ENCODE peak calls at places on chromosome 20, in four cellular contexts. One of them, this sample, is unnamed.
A peak's percentile ranks its signal among the peaks of the same experiment; 100 is the strongest.

GRCh38 chr20:53187402-53187801 is 215.2 kb downstream of the TSHZ2 start:
- DNase-seq in cardiac muscle cell: no peak
- DNase-seq in heart right ventricle: no peak
- DNase-seq in ovary: no peak
- DNase-seq in this sample: no peak

GRCh38 chr20:62156592-62157386 is 13.2 kb downstream of the SS18L1 start:
- DNase-seq in cardiac muscle cell: peak; percentile 80
- DNase-seq in heart right ventricle: peak; percentile 59
- DNase-seq in ovary: peak; percentile 76
- DNase-seq in this sample: peak; percentile 93

GRCh38 chr20:29741894-29742698 is 1515.4 kb upstream of the DEFB115 start:
- DNase-seq in cardiac muscle cell: no peak
- DNase-seq in heart right ventricle: no peak
- DNase-seq in ovary: no peak
- DNase-seq in this sample: no peak

GRCh38 chr20:7038029-7038428 is 270.5 kb downstream of the BMP2 start:
- DNase-seq in cardiac muscle cell: no peak
- DNase-seq in heart right ventricle: no peak
- DNase-seq in ovary: no peak
- DNase-seq in this sample: no peak

GRCh38 chr20:36541227-36542018 is at the start of gene MYL9:
- DNase-seq in cardiac muscle cell: peak; percentile 96
- DNase-seq in heart right ventricle: peak; percentile 94
- DNase-seq in ovary: peak; percentile 97
- DNase-seq in this sample: no peak

GRCh38 chr20:41364236-41364855 is 2.3 kb downstream of the EMILIN3 start:
- DNase-seq in cardiac muscle cell: no peak
- DNase-seq in heart right ventricle: no peak
- DNase-seq in ovary: no peak
- DNase-seq in this sample: no peak

GRCh38 chr20:19129976-19130612 is 82.3 kb upstream of the SLC24A3 start:
- DNase-seq in cardiac muscle cell: no peak
- DNase-seq in heart right ventricle: no peak
- DNase-seq in ovary: no peak
- DNase-seq in this sample: no peak

GRCh38 chr20:46717818-46718541 is 8.5 kb downstream of the SLC2A10 start:
- DNase-seq in cardiac muscle cell: no peak
- DNase-seq in heart right ventricle: no peak
- DNase-seq in ovary: no peak
- DNase-seq in this sample: no peak

GRCh38 chr20:62297449-62298227 is 5.2 kb upstream of the ADRM1 start:
- DNase-seq in cardiac muscle cell: no peak
- DNase-seq in heart right ventricle: no peak
- DNase-seq in ovary: no peak
- DNase-seq in this sample: no peak

GRCh38 chr20:2475850-2476741 is 5.5 kb upstream of the SNRPB start:
- DNase-seq in cardiac muscle cell: no peak
- DNase-seq in heart right ventricle: no peak
- DNase-seq in ovary: no peak
- DNase-seq in this sample: no peak

GRCh38 chr20:21322083-21322710 is 19.1 kb downstream of the XRN2 start:
- DNase-seq in cardiac muscle cell: no peak
- DNase-seq in heart right ventricle: no peak
- DNase-seq in ovary: no peak
- DNase-seq in this sample: no peak

GRCh38 chr20:44422083-44422482 is 53.6 kb upstream of the TTPAL start:
- DNase-seq in cardiac muscle cell: no peak
- DNase-seq in heart right ventricle: no peak
- DNase-seq in ovary: peak; percentile 23
- DNase-seq in this sample: no peak

GRCh38 chr20:57693670-57694329 is 16.0 kb downstream of the PMEPA1 start:
- DNase-seq in cardiac muscle cell: no peak
- DNase-seq in heart right ventricle: no peak
- DNase-seq in ovary: no peak
- DNase-seq in this sample: no peak

GRCh38 chr20:36330091-36330490 is 24.0 kb downstream of the DLGAP4 start:
- DNase-seq in cardiac muscle cell: no peak
- DNase-seq in heart right ventricle: no peak
- DNase-seq in ovary: no peak
- DNase-seq in this sample: no peak

GRCh38 chr20:3168079-3168828 is 5.1 kb downstream of the LZTS3 start:
- DNase-seq in cardiac muscle cell: peak; percentile 64
- DNase-seq in heart right ventricle: no peak
- DNase-seq in ovary: no peak
- DNase-seq in this sample: no peak

GRCh38 chr20:34771680-34772081 is 53.8 kb downstream of the NCOA6 start:
- DNase-seq in cardiac muscle cell: peak; percentile 12
- DNase-seq in heart right ventricle: no peak
- DNase-seq in ovary: no peak
- DNase-seq in this sample: no peak

GRCh38 chr20:38298768-38299288 is 5.1 kb upstream of the BPI start:
- DNase-seq in cardiac muscle cell: no peak
- DNase-seq in heart right ventricle: peak; percentile 79
- DNase-seq in ovary: peak; percentile 92
- DNase-seq in this sample: no peak

GRCh38 chr20:2814587-2815051 is at the start of gene C20orf141:
- DNase-seq in cardiac muscle cell: no peak
- DNase-seq in heart right ventricle: no peak
- DNase-seq in ovary: peak; percentile 58
- DNase-seq in this sample: peak; percentile 91

GRCh38 chr20:59731371-59731770 is 127.0 kb downstream of the PHACTR3 start:
- DNase-seq in cardiac muscle cell: no peak
- DNase-seq in heart right ventricle: no peak
- DNase-seq in ovary: no peak
- DNase-seq in this sample: no peak

GRCh38 chr20:19934792-19935491 is 82.2 kb upstream of the NAA20 start:
- DNase-seq in cardiac muscle cell: no peak
- DNase-seq in heart right ventricle: peak; percentile 86
- DNase-seq in ovary: no peak
- DNase-seq in this sample: no peak

GRCh38 chr20:10978713-10979112 is 304.9 kb upstream of the JAG1 start:
- DNase-seq in cardiac muscle cell: no peak
- DNase-seq in heart right ventricle: no peak
- DNase-seq in ovary: no peak
- DNase-seq in this sample: no peak

GRCh38 chr20:57065646-57066045 is 200.8 kb downstream of the BMP7 start:
- DNase-seq in cardiac muscle cell: no peak
- DNase-seq in heart right ventricle: no peak
- DNase-seq in ovary: no peak
- DNase-seq in this sample: no peak

GRCh38 chr20:59207742-59208357 is 44.2 kb downstream of the ZNF831 start:
- DNase-seq in cardiac muscle cell: peak; percentile 71
- DNase-seq in heart right ventricle: peak; percentile 61
- DNase-seq in ovary: no peak
- DNase-seq in this sample: peak; percentile 89

GRCh38 chr20:34322267-34323105 is 19.3 kb upstream of the AHCY start:
- DNase-seq in cardiac muscle cell: no peak
- DNase-seq in heart right ventricle: no peak
- DNase-seq in ovary: no peak
- DNase-seq in this sample: no peak

GRCh38 chr20:15604406-15604805 is 968.8 kb downstream of the KIF16B start:
- DNase-seq in cardiac muscle cell: no peak
- DNase-seq in heart right ventricle: no peak
- DNase-seq in ovary: no peak
- DNase-seq in this sample: no peak

GRCh38 chr20:1622450-1622849 is 2.6 kb upstream of the SIRPB1 start:
- DNase-seq in cardiac muscle cell: no peak
- DNase-seq in heart right ventricle: no peak
- DNase-seq in ovary: no peak
- DNase-seq in this sample: no peak

DNA sequence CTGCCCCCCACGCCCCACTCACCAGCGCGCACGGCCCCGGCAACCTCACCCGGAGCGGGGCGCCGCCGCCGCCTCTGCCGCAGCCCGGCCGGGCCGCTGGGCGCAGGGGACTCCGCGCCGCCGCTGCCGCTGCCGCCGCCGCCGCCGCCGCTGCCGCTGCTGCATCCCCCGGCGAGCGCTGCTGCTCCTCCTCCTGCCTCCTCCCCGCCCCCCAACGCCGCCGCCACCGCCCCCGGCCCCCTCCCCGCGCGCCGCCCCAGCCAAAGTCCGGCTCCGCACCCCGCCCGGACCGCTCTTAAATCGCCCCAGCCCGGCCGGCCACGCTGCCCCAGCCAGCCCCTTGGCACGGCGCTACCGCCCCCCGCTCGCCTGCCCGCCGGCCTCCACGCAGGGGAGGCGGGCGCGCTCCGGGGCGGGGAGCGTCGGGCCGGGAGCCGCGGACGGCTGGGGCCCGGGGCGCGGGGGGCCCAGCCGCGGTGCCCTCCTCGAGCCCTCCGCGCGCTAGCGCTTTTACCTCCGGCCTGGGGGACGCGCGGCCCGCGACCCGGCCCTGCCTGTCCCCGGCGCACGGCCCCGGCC is at the start of gene SULF2:
- DNase-seq in cardiac muscle cell: peak; percentile 70
- DNase-seq in heart right ventricle: peak; percentile 41
- DNase-seq in ovary: peak; percentile 85
- DNase-seq in this sample: no peak
- H3K4me3 ChIP-seq in cardiac muscle cell: peak within 1 kb of the TSS; percentile 59
- H3K4me3 ChIP-seq in heart right ventricle: peak within 1 kb of the TSS; percentile 48
- H3K4me3 ChIP-seq in ovary: peak within 1 kb of the TSS; percentile 55
- H3K4me3 ChIP-seq in this sample: peak within 1 kb of the TSS; percentile 46

GRCh38 chr20:45433316-45433715 is 17.4 kb downstream of the PIGT start:
- DNase-seq in cardiac muscle cell: no peak
- DNase-seq in heart right ventricle: peak; percentile 84
- DNase-seq in ovary: peak; percentile 69
- DNase-seq in this sample: no peak
- H3K27ac ChIP-seq in cardiac muscle cell: no peak overlapping the region
- H3K27ac ChIP-seq in heart right ventricle: no peak overlapping the region
- H3K27ac ChIP-seq in ovary: no peak overlapping the region
- H3K27ac ChIP-seq in this sample: no peak overlapping the region

DNA sequence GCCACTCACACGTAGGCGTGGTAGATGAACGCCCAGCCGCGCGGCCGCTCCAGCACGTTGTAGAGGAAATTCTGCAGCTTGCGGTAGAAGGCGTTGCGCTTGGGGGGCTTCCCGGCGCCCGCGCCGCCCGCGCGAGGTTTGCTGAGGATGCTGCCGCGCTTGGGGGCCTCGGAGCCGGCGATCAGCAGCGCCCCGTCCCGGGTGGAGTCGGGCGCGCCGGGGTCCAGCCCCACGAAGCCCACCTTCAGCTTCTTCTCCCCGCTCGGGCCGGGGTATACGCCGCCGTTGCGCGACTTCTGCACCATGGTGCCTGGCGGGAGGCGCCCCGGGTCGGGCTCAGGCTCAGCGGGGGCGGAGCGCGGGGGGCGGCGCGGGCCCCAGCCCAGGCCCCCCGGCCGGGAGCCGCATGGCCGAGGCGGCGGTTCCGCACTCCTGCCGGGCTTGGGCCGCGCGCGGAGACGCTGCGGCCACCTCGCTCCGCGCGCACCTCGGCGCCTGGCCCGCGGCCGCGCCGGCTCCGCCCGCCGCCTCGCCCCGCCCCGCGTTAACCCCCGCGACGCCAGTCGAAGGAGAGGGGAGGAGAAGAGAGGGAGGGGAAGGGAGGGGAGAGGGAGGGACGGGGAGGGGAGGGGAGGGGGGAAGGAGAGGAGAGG is at the start of gene KCNQ2:
- DNase-seq in cardiac muscle cell: peak; percentile 40
- DNase-seq in heart right ventricle: no peak
- DNase-seq in ovary: no peak
- DNase-seq in this sample: peak; percentile 74
- H3K4me3 ChIP-seq in cardiac muscle cell: peak within 1 kb of the TSS; percentile 40
- H3K4me3 ChIP-seq in heart right ventricle: peak within 1 kb of the TSS; percentile 12
- H3K4me3 ChIP-seq in ovary: no peak within 1 kb of the TSS
- H3K4me3 ChIP-seq in this sample: peak within 1 kb of the TSS; percentile 89

GRCh38 chr20:31679357-31680285 is 41.9 kb downstream of the COX4I2 start:
- DNase-seq in cardiac muscle cell: no peak
- DNase-seq in heart right ventricle: no peak
- DNase-seq in ovary: no peak
- DNase-seq in this sample: no peak

GRCh38 chr20:31678389-31679356 is 41.0 kb downstream of the COX4I2 start:
- DNase-seq in cardiac muscle cell: peak; percentile 66
- DNase-seq in heart right ventricle: no peak
- DNase-seq in ovary: peak; percentile 79
- DNase-seq in this sample: peak; percentile 28

GRCh38 chr20:31681769-31682168 is 40.9 kb downstream of the BCL2L1 start:
- DNase-seq in cardiac muscle cell: no peak
- DNase-seq in heart right ventricle: no peak
- DNase-seq in ovary: no peak
- DNase-seq in this sample: no peak

GRCh38 chr20:31681128-31681727 is 41.4 kb downstream of the BCL2L1 start:
- DNase-seq in cardiac muscle cell: no peak
- DNase-seq in heart right ventricle: no peak
- DNase-seq in ovary: no peak
- DNase-seq in this sample: no peak

DNA sequence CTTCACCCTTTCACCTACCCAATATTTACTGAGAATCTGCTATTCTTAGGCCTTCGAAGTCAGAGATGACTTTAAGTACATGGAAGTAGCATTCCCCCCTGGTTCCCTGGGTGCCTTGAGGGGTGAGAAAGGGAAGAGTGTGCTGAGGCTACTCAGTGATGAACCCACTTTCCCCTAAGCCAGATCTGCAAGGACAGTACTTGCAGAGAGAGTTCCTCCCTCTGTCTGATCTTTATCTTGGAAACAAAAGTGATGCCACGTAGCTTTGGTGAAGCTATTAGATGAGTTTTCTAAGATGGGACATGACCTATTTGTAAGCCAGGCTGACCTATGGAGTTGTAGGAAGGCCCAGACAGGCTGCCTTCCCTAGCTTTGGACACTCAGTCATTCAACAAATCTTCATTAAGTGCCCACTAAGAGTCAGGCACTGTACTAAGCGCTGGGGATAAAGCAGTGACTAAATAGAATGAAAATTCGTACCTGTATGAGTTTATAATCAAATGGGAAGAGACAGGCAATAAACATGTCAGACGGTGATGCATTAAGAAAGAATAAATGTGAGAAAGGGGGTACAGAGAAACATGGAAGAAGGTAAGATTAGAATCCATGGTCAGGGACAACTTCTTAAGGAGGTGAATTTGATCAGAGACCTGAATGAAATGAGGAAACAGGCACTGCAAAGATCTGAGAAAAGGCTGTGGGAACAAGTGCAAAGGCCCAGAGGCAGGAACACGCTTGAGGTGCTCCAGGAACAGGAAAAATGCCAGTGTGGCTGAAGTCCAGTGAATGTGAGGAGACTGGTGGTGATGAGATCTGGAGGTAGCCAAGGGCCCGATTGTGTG is 42.2 kb downstream of the BCL2L1 start:
- DNase-seq in cardiac muscle cell: no peak
- DNase-seq in heart right ventricle: no peak
- DNase-seq in ovary: no peak
- DNase-seq in this sample: no peak
- H3K27ac ChIP-seq in cardiac muscle cell: peak overlapping the region; percentile 89
- H3K27ac ChIP-seq in heart right ventricle: peak overlapping the region; percentile 48
- H3K27ac ChIP-seq in ovary: no peak overlapping the region
- H3K27ac ChIP-seq in this sample: no peak overlapping the region

GRCh38 chr20:50790651-50791277 is 4.1 kb upstream of the BCAS4 start:
- DNase-seq in cardiac muscle cell: peak; percentile 95
- DNase-seq in heart right ventricle: peak; percentile 86
- DNase-seq in ovary: peak; percentile 95
- DNase-seq in this sample: peak; percentile 91
- H3K4me3 ChIP-seq in cardiac muscle cell: no peak overlapping the region
- H3K4me3 ChIP-seq in heart right ventricle: no peak overlapping the region
- H3K4me3 ChIP-seq in ovary: no peak overlapping the region
- H3K4me3 ChIP-seq in this sample: peak overlapping the region; percentile 3

GRCh38 chr20:49660912-49661311 is 52.8 kb downstream of the B4GALT5 start:
- DNase-seq in cardiac muscle cell: no peak
- DNase-seq in heart right ventricle: no peak
- DNase-seq in ovary: no peak
- DNase-seq in this sample: no peak
- H3K27ac ChIP-seq in cardiac muscle cell: no peak overlapping the region
- H3K27ac ChIP-seq in heart right ventricle: no peak overlapping the region
- H3K27ac ChIP-seq in ovary: no peak overlapping the region
- H3K27ac ChIP-seq in this sample: no peak overlapping the region